ENCODE peak calls at places on chromosome 1, in six cellular contexts. One of them, this sample, is unnamed.

GRCh38 chr1:189211742-189212141 is 1265.9 kb downstream of the BRINP3 start:
- DNase-seq in H9: no peak
- DNase-seq in trophoblast cell: peak; percentile 4
- DNase-seq in mesenchymal stem cell: no peak
- DNase-seq in IMR-90: peak; percentile 69
- DNase-seq in H1: no peak
- DNase-seq in this sample: no peak

GRCh38 chr1:222372221-222372620 is 175.7 kb downstream of the HHIPL2 start:
- DNase-seq in H1: no peak
- DNase-seq in IMR-90: peak; percentile 46
- DNase-seq in trophoblast cell: no peak
- DNase-seq in mesenchymal stem cell: peak; percentile 18
- DNase-seq in H9: no peak
- DNase-seq in this sample: no peak

GRCh38 chr1:36448530-36449051 is 1.7 kb downstream of the OSCP1 start:
- DNase-seq in trophoblast cell: no peak
- DNase-seq in IMR-90: no peak
- DNase-seq in H9: no peak
- DNase-seq in mesenchymal stem cell: peak; percentile 16
- DNase-seq in H1: no peak
- DNase-seq in this sample: no peak

GRCh38 chr1:235703516-235703915 is 53.9 kb upstream of the GNG4 start:
- DNase-seq in IMR-90: peak; percentile 70
- DNase-seq in mesenchymal stem cell: no peak
- DNase-seq in H9: no peak
- DNase-seq in H1: no peak
- DNase-seq in trophoblast cell: no peak
- DNase-seq in this sample: no peak

GRCh38 chr1:205374205-205375078 is 17.7 kb upstream of the KLHDC8A start:
- DNase-seq in trophoblast cell: no peak
- DNase-seq in IMR-90: peak; percentile 89
- DNase-seq in mesenchymal stem cell: peak; percentile 67
- DNase-seq in H9: no peak
- DNase-seq in H1: no peak
- DNase-seq in this sample: no peak

GRCh38 chr1:236502579-236502971 is 21.2 kb upstream of the LGALS8 start:
- DNase-seq in IMR-90: peak; percentile 46
- DNase-seq in mesenchymal stem cell: peak; percentile 44
- DNase-seq in H9: no peak
- DNase-seq in H1: no peak
- DNase-seq in trophoblast cell: peak; percentile 89
- DNase-seq in this sample: no peak

GRCh38 chr1:46302091-46303037 is 1.1 kb downstream of the LRRC41 start:
- DNase-seq in H9: peak; percentile 54
- DNase-seq in trophoblast cell: peak; percentile 19
- DNase-seq in H1: no peak
- DNase-seq in mesenchymal stem cell: peak; percentile 58
- DNase-seq in IMR-90: peak; percentile 52
- DNase-seq in this sample: peak; percentile 63

GRCh38 chr1:228996286-228996685 is 261.0 kb downstream of the RHOU start:
- DNase-seq in mesenchymal stem cell: no peak
- DNase-seq in IMR-90: no peak
- DNase-seq in trophoblast cell: no peak
- DNase-seq in H9: no peak
- DNase-seq in H1: no peak
- DNase-seq in this sample: no peak

GRCh38 chr1:233121947-233122559 is 171.6 kb downstream of the NTPCR start:
- DNase-seq in trophoblast cell: no peak
- DNase-seq in IMR-90: peak; percentile 70
- DNase-seq in mesenchymal stem cell: no peak
- DNase-seq in H9: no peak
- DNase-seq in H1: no peak
- DNase-seq in this sample: no peak

GRCh38 chr1:185208626-185209170 is 51.7 kb downstream of the SWT1 start:
- DNase-seq in H9: no peak
- DNase-seq in H1: no peak
- DNase-seq in mesenchymal stem cell: no peak
- DNase-seq in IMR-90: peak; percentile 2
- DNase-seq in trophoblast cell: peak; percentile 66
- DNase-seq in this sample: no peak

GRCh38 chr1:113243529-113243928 is 146.8 kb upstream of the MAGI3 start:
- DNase-seq in H1: no peak
- DNase-seq in mesenchymal stem cell: no peak
- DNase-seq in H9: no peak
- DNase-seq in trophoblast cell: no peak
- DNase-seq in IMR-90: no peak
- DNase-seq in this sample: no peak
- H3K27ac ChIP-seq in H1: no peak overlapping the region
- H3K27ac ChIP-seq in mesenchymal stem cell: no peak overlapping the region
- H3K27ac ChIP-seq in H9: no peak overlapping the region
- H3K27ac ChIP-seq in trophoblast cell: no peak overlapping the region
- H3K27ac ChIP-seq in IMR-90: no peak overlapping the region
- H3K27ac ChIP-seq in this sample: no peak overlapping the region

GRCh38 chr1:159025043-159025442 is 15.3 kb downstream of the IFI16 start:
- DNase-seq in IMR-90: no peak
- DNase-seq in H1: no peak
- DNase-seq in trophoblast cell: no peak
- DNase-seq in H9: no peak
- DNase-seq in mesenchymal stem cell: no peak
- DNase-seq in this sample: no peak

GRCh38 chr1:159030311-159030710 is 20.6 kb downstream of the IFI16 start:
- DNase-seq in H1: no peak
- DNase-seq in H9: no peak
- DNase-seq in trophoblast cell: no peak
- DNase-seq in IMR-90: no peak
- DNase-seq in mesenchymal stem cell: no peak
- DNase-seq in this sample: no peak

DNA sequence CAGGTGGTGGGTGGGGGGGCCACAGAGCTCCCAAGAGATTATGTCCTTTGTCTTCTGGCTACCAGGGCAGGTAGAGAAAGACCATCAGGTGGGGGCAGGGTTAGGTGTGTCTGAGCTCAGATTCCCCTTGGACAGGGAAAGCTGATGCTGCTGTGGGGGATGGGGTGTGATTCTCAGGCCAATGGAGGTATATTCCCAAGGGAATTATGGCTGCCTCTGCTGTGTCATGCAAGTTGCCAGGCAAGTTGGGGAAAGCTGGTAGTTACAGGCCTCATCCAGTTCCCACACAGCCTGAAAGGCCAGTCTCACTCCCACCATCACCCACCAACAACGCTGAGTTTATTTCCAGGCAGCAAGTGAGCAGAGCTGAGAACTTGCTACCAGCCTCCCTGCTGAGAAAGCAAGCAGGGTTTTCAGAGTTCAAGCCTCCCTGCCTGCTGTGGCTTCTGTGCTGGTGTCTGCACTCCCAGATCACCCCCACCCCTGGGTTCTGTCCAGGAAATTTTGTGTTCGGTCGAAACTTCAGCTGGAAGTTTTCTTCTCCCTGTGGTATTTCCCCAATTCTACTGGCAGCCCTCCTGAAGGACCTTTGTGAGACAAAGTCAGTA is 21.3 kb downstream of the IFI16 start:
- DNase-seq in trophoblast cell: no peak
- DNase-seq in H9: no peak
- DNase-seq in IMR-90: no peak
- DNase-seq in mesenchymal stem cell: no peak
- DNase-seq in H1: no peak
- DNase-seq in this sample: no peak
- H3K14ac ChIP-seq in trophoblast cell: no peak overlapping the region
- H3K14ac ChIP-seq in H9: no peak overlapping the region
- H3K14ac ChIP-seq in IMR-90: no peak overlapping the region
- H3K14ac ChIP-seq in mesenchymal stem cell: no peak overlapping the region
- H3K14ac ChIP-seq in H1: no peak overlapping the region
- H3K14ac ChIP-seq in this sample: no peak overlapping the region

DNA sequence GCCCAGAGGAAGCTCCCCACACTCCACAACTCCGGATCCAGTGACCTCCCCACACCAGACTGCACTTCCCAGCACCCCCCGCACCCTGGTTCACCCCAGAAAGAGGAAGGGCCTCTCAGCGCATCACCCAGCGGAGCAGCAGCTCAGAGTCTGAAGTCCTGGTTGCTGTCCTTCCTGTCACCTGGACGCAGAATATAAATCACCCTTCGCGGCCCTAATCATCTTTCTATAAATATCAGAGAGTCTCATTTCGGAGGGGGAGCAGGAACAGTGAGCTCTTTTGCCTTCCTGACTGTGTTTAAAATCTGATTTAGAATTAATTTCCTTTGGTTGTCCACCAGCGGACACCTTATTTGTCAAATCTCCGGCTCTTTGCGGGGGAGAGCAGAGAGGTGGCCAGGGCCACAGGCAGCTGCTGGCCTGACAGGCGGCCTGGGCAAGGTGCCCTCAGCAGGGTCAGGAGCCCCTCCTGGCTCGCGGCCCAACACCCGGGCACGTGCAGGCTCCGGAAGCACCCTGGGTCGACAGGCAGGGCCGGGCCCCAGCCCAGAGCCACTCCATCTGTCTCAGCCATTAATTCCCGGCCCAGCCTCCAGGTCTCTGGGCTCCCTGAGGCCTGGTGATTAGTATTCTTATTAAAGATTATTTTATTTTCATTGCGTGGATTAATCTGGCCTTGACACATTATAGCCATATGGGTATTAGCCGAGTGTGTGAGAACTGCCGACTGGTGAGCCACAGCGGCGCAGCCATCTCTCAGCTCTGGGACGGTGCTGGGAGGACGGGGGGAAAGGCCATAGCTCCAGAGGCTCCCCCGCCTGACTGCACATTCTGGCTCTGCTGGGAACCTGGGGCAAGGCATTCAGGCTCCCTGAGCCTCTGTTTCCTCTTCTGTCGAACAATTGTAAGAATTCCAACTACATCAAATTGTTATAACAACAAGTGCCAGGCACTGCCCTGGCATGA is 19.7 kb downstream of the EPHA8 start:
- DNase-seq in trophoblast cell: no peak
- DNase-seq in H9: no peak
- DNase-seq in mesenchymal stem cell: no peak
- DNase-seq in H1: no peak
- DNase-seq in IMR-90: no peak
- DNase-seq in this sample: no peak
- H3K27ac ChIP-seq in trophoblast cell: no peak overlapping the region
- H3K27ac ChIP-seq in H9: no peak overlapping the region
- H3K27ac ChIP-seq in mesenchymal stem cell: no peak overlapping the region
- H3K27ac ChIP-seq in H1: no peak overlapping the region
- H3K27ac ChIP-seq in IMR-90: no peak overlapping the region
- H3K27ac ChIP-seq in this sample: no peak overlapping the region

GRCh38 chr1:206953626-206954025 is 7.4 kb upstream of the PIGR start:
- DNase-seq in H9: no peak
- DNase-seq in mesenchymal stem cell: no peak
- DNase-seq in trophoblast cell: no peak
- DNase-seq in IMR-90: no peak
- DNase-seq in H1: no peak
- DNase-seq in this sample: no peak
- H3K14ac ChIP-seq in H9: no peak overlapping the region
- H3K14ac ChIP-seq in mesenchymal stem cell: no peak overlapping the region
- H3K14ac ChIP-seq in trophoblast cell: no peak overlapping the region
- H3K14ac ChIP-seq in IMR-90: no peak overlapping the region
- H3K14ac ChIP-seq in H1: no peak overlapping the region
- H3K14ac ChIP-seq in this sample: no peak overlapping the region

GRCh38 chr1:230104395-230105244 is 37.6 kb downstream of the GALNT2 start:
- DNase-seq in trophoblast cell: peak; percentile 96
- DNase-seq in H9: peak; percentile 56
- DNase-seq in mesenchymal stem cell: peak; percentile 99
- DNase-seq in IMR-90: peak; percentile 100
- DNase-seq in H1: peak; percentile 31
- DNase-seq in this sample: no peak
- H3K27ac ChIP-seq in trophoblast cell: peak overlapping the region; percentile 53
- H3K27ac ChIP-seq in H9: no peak overlapping the region
- H3K27ac ChIP-seq in mesenchymal stem cell: peak overlapping the region; percentile 84
- H3K27ac ChIP-seq in IMR-90: peak overlapping the region; percentile 77
- H3K27ac ChIP-seq in H1: peak overlapping the region; percentile 18
- H3K27ac ChIP-seq in this sample: no peak overlapping the region

GRCh38 chr1:167723707-167724323 is 2.0 kb downstream of the MPZL1 start:
- DNase-seq in mesenchymal stem cell: no peak
- DNase-seq in H1: no peak
- DNase-seq in IMR-90: no peak
- DNase-seq in H9: no peak
- DNase-seq in trophoblast cell: no peak
- DNase-seq in this sample: no peak
- H3K14ac ChIP-seq in mesenchymal stem cell: no peak overlapping the region
- H3K14ac ChIP-seq in H1: no peak overlapping the region
- H3K14ac ChIP-seq in IMR-90: peak overlapping the region; percentile 76
- H3K14ac ChIP-seq in H9: no peak overlapping the region
- H3K14ac ChIP-seq in trophoblast cell: no peak overlapping the region
- H3K14ac ChIP-seq in this sample: no peak overlapping the region

GRCh38 chr1:116516631-116517030 is 54.2 kb downstream of the CD58 start:
- DNase-seq in trophoblast cell: no peak
- DNase-seq in mesenchymal stem cell: no peak
- DNase-seq in IMR-90: no peak
- DNase-seq in H1: no peak
- DNase-seq in H9: no peak
- DNase-seq in this sample: no peak

GRCh38 chr1:116514708-116515525 is 55.9 kb downstream of the CD58 start:
- DNase-seq in mesenchymal stem cell: no peak
- DNase-seq in trophoblast cell: peak; percentile 9
- DNase-seq in IMR-90: no peak
- DNase-seq in H9: no peak
- DNase-seq in H1: no peak
- DNase-seq in this sample: no peak

GRCh38 chr1:116515702-116516101 is 55.1 kb downstream of the CD58 start:
- DNase-seq in H1: no peak
- DNase-seq in H9: no peak
- DNase-seq in trophoblast cell: no peak
- DNase-seq in mesenchymal stem cell: no peak
- DNase-seq in IMR-90: no peak
- DNase-seq in this sample: no peak

GRCh38 chr1:116511459-116512019 is 59.3 kb downstream of the CD58 start:
- DNase-seq in H1: no peak
- DNase-seq in IMR-90: no peak
- DNase-seq in mesenchymal stem cell: no peak
- DNase-seq in H9: no peak
- DNase-seq in trophoblast cell: no peak
- DNase-seq in this sample: no peak

DNA sequence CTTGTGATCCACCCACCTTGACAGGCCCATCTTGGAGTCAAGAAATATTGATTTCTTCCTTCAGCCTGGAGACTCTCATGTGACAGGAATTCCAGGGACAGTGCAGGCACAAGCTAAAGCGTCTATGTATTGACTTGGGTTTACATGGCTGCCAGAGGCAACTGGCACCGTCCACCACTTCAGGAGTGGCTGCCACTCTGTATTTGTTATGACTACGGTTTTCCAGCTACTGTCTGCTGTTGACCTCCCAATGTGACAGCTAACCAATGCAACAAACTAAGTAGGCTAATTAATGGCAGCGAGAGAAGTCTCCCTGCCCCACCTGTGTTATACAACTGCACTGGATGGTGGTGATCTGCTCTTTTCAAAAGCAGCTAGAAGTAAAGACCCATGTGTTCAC is 56.9 kb downstream of the CD58 start:
- DNase-seq in trophoblast cell: no peak
- DNase-seq in H9: no peak
- DNase-seq in IMR-90: no peak
- DNase-seq in mesenchymal stem cell: no peak
- DNase-seq in H1: no peak
- DNase-seq in this sample: no peak
- H3K27ac ChIP-seq in trophoblast cell: no peak overlapping the region
- H3K27ac ChIP-seq in H9: no peak overlapping the region
- H3K27ac ChIP-seq in IMR-90: no peak overlapping the region
- H3K27ac ChIP-seq in mesenchymal stem cell: no peak overlapping the region
- H3K27ac ChIP-seq in H1: no peak overlapping the region
- H3K27ac ChIP-seq in this sample: no peak overlapping the region